ENCODE peak calls at places on chromosomes 11 and 22, in ten cellular contexts. R is kidney epithelial cell, X is fibroblast of mammary gland, K is body of pancreas, Z is heart right ventricle, M is AG09309, B is IMR-90, S is A549, E is fibroblast of the aortic adventitia, H is omental fat pad. D is an unnamed sample.

GRCh38 chr11:73177380-73178091 is 35.4 kb upstream of the FCHSD2 start:
- DNase-seq in R (no peak), X (no peak), K (peak; percentile 41), Z (peak; percentile 61), M (no peak), B (no peak), S (no peak), E (peak; percentile 65), H (no peak), D (no peak)

GRCh38 chr11:55967914-55968313 is 1.8 kb downstream of the OR10AG1 start:
- DNase-seq in R (no peak), X (no peak), K (no peak), Z (no peak), M (no peak), B (no peak), S (no peak), E (no peak), H (no peak), D (no peak)

GRCh38 chr11:68753300-68753699 is 2.0 kb upstream of the TESMIN start:
- DNase-seq in R (no peak), X (no peak), K (no peak), Z (no peak), M (no peak), B (no peak), S (no peak), E (no peak), H (no peak), D (no peak)

GRCh38 chr11:84890706-84891105 is 736.4 kb downstream of the DLG2 start:
- DNase-seq in R (no peak), X (peak; percentile 25), K (no peak), Z (no peak), M (no peak), B (peak; percentile 15), S (no peak), E (no peak), H (no peak), D (no peak)

GRCh38 chr11:18608373-18608772 is 8.8 kb downstream of the MISFA start:
- DNase-seq in R (no peak), X (no peak), K (no peak), Z (no peak), M (no peak), B (peak; percentile 19), S (no peak), E (no peak), H (no peak), D (no peak)

GRCh38 chr11:128188346-128189115 is 398.8 kb downstream of the ETS1 start:
- DNase-seq in R (no peak), X (no peak), K (no peak), Z (no peak), M (no peak), B (no peak), S (no peak), E (no peak), H (no peak), D (no peak)

GRCh38 chr11:34323601-34324000 is 34.2 kb downstream of the ABTB2 start:
- DNase-seq in R (no peak), X (no peak), K (no peak), Z (no peak), M (no peak), B (no peak), S (no peak), E (no peak), H (no peak), D (no peak)

GRCh38 chr11:1162498-1163311 is 5.0 kb downstream of the MUC5AC start:
- DNase-seq in R (no peak), X (no peak), K (no peak), Z (no peak), M (no peak), B (no peak), S (no peak), E (no peak), H (no peak), D (no peak)

GRCh38 chr11:62823677-62824076 is 8.2 kb downstream of the STX5 start:
- DNase-seq in R (no peak), X (no peak), K (no peak), Z (no peak), M (no peak), B (no peak), S (no peak), E (no peak), H (no peak), D (no peak)

DNA sequence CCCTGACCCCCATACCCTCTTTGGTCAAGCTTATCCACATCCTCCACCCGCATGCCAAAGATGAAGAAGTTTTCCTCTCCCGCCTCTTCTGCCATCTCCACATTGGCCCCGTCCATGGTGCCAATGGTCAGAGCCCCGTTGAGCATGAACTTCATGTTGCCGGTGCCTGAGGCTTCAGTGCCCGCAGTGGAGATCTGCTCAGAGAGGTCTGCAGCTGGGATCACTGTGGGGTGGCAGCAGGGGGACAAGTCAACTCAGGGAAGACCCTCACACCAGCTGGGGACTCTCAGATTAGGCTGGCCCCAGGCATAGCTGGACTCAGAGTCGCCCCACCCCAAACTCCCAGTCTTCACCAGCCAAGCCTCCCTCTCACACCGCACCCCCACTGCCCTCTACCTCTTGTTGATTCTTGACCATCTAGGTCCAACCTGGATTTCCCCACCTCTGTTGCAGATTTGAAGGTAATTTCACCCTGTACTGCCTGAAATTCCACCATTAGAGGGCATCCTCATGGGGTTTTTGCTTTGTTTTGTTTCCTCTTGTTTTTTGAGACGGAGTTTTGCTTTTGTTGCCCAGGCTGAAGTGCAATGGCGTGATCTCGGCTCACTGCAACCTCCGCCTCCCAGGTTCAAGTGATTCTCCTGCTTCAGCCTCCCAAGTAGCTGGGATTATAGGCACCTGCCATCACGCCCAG is 6.6 kb upstream of the RASGRP2 start:
- DNase-seq in R (no peak), X (no peak), K (no peak), Z (no peak), M (no peak), B (no peak), S (no peak), E (no peak), H (no peak), D (no peak)
- TF ChIP-seq CTCF in R (peak; percentile 13), X (no peak), K (no peak), Z (no peak), M (no peak), B (no peak), S (no peak), E (no peak), H (no peak), D (peak; percentile 40)

GRCh38 chr22:20173720-20174119 is 22.9 kb upstream of the CCDC188 start:
- DNase-seq in R (no peak), X (no peak), K (no peak), Z (no peak), M (no peak), B (no peak), S (no peak), E (no peak), H (no peak), D (no peak)

GRCh38 chr22:20173246-20173645 is 22.4 kb upstream of the CCDC188 start:
- DNase-seq in R (no peak), X (no peak), K (no peak), Z (no peak), M (no peak), B (no peak), S (no peak), E (no peak), H (no peak), D (no peak)

GRCh38 chr22:20175597-20175900 is 24.7 kb upstream of the CCDC188 start:
- DNase-seq in R (no peak), X (peak; percentile 15), K (no peak), Z (no peak), M (peak; percentile 7), B (peak; percentile 24), S (no peak), E (no peak), H (no peak), D (no peak)

GRCh38 chr22:20176421-20177060 is 25.7 kb upstream of the CCDC188 start:
- DNase-seq in R (no peak), X (no peak), K (no peak), Z (no peak), M (no peak), B (no peak), S (no peak), E (no peak), H (no peak), D (no peak)

GRCh38 chr22:20174785-20175596 is 24.1 kb upstream of the CCDC188 start:
- DNase-seq in R (no peak), X (peak; percentile 3), K (no peak), Z (no peak), M (no peak), B (peak; percentile 9), S (no peak), E (peak; percentile 6), H (no peak), D (no peak)
- TF ChIP-seq CTCF in R (peak; percentile 27), X (peak; percentile 21), K (no peak), Z (peak; percentile 37), M (peak; percentile 38), B (peak; percentile 39), S (no peak), E (peak; percentile 31), H (no peak), D (peak; percentile 44)

DNA sequence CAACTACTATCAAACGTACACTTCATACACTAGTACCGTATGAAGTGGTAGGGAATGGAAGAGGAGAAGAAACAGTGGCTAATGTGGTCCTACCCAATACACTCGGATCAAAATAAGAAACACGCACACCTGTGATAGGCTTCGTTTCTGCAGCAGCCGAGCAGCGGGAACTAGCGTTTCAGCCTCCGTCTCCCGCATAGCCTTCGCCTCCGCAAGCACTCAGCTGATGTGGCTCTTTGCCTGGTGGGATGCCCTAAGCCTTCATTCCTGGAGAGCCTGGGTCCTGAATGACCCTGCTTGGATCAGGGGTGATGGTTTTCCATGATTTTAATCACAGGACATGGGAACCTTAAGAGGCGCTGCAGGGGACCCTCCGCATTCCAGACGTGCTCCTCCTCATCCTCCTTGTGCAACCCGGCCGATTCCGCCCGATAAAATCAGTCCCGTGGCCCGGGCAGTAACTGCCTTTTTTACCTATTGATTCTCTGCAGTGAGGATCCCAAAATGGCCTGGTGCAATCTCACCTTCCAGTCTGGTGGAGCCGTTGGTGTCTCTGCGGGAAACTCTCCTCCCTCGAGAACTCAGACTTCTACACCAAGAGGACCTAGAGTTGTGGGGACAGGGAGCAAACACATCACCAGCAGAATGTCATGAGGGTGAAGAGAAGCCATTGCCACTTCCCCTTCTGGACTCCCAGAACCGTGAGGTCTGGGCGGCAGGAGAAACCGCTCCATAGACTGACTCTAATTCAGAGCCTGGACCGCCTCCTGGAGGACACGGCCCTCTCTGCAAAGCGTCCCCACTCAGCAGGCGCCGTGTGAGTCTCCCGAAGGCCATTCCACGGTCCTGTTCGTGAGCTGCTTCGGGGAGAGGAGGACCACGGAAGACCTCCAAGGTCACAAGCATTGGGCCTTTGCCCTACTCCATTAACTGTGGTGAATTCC is 8.1 kb downstream of the C11orf21 start:
- DNase-seq in R (no peak), X (no peak), K (no peak), Z (no peak), M (no peak), B (no peak), S (no peak), E (no peak), H (peak; percentile 14), D (no peak)
- TF ChIP-seq CTCF in R (no peak), X (no peak), K (no peak), Z (no peak), M (no peak), B (no peak), S (no peak), E (no peak), H (no peak), D (no peak)

DNA sequence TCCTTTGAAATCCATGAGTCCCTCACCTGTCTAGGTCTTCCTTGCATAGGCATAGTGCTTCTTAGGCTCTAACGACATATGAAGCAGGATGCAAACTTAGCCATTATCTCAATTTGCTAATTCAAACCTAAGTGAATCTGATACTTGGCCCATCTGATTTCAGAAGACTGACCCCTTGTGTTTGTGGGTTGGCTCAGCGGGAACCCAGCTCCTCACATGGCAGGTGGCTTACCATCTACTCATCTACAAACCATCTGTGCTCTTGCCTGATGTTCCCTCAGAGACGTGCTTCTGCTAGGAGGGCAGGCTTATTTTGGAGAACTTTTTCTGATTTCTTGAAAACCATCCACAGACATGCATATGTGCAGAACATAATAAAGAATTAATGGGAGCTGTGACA is 15.2 kb downstream of the ELMOD1 start:
- DNase-seq in R (no peak), X (no peak), K (no peak), Z (no peak), M (no peak), B (no peak), S (no peak), E (no peak), H (no peak), D (no peak)
- TF ChIP-seq CTCF in R (peak; percentile 20), X (peak; percentile 19), K (no peak), Z (no peak), M (peak; percentile 15), B (peak; percentile 8), S (no peak), E (no peak), H (no peak), D (peak; percentile 6)

D was measured in HFFc6.